ENCODE peak calls at places on chromosomes 16 and 17, in four cellular contexts. K is activated CD4-positive, alpha-beta memory T cell treated with anti-CD3 and anti-CD28 coated beads, Interleukin-2, amount 10 ng/mL, durations not matched to agents 7 days and 5 days; S is T-helper 17 cell; E is neuronal stem cell. R is an unnamed sample.
A peak's percentile ranks its signal among the peaks of the same experiment; 100 is the strongest.

GRCh38 chr17:81707725-81708646 is 4.1 kb upstream of the SLC25A10 start:
- DNase-seq in K (no peak), S (no peak), E (no peak), R (no peak)

GRCh38 chr17:6163632-6164319 is 93.6 kb downstream of the WSCD1 start:
- DNase-seq in K (no peak), S (no peak), E (no peak), R (peak; percentile 1)

GRCh38 chr16:49623501-49624266 is 232.2 kb downstream of the ZNF423 start:
- DNase-seq in K (no peak), S (no peak), E (no peak), R (no peak)

GRCh38 chr17:49515196-49515770 is 20.2 kb downstream of the NGFR start:
- DNase-seq in K (no peak), S (no peak), E (peak; percentile 57), R (peak; percentile 87)

GRCh38 chr17:9805769-9806168 is 14.4 kb upstream of the DHRS7C start:
- DNase-seq in K (no peak), S (no peak), E (no peak), R (no peak)

GRCh38 chr16:61654962-61655361 is 381.3 kb downstream of the CDH8 start:
- DNase-seq in K (no peak), S (no peak), E (no peak), R (no peak)

GRCh38 chr17:44673893-44674292 is 15.7 kb downstream of the CCDC43 start:
- DNase-seq in K (no peak), S (no peak), E (no peak), R (no peak)

GRCh38 chr17:13568746-13569739 is 32.7 kb downstream of the HS3ST3A1 start:
- DNase-seq in K (no peak), S (no peak), E (no peak), R (peak; percentile 17)

GRCh38 chr16:50340578-50340977 is 28.2 kb downstream of the BRD7 start:
- DNase-seq in K (no peak), S (no peak), E (no peak), R (no peak)

GRCh38 chr16:9844361-9844760 is 337.9 kb downstream of the GRIN2A start:
- DNase-seq in K (no peak), S (no peak), E (no peak), R (no peak)

GRCh38 chr16:11254913-11255736 is 879 bp downstream of the SOCS1 start:
- DNase-seq in K (peak; percentile 68), S (peak; percentile 63), E (peak; percentile 42), R (peak; percentile 62)

GRCh38 chr16:7775072-7775488 is 442.4 kb downstream of the RBFOX1 start:
- DNase-seq in K (no peak), S (no peak), E (no peak), R (no peak)

GRCh38 chr16:87571868-87572244 is 30.5 kb upstream of the JPH3 start:
- DNase-seq in K (no peak), S (no peak), E (no peak), R (no peak)

GRCh38 chr16:79380990-79381389 is 219.5 kb downstream of the MAF start:
- DNase-seq in K (peak; percentile 18), S (no peak), E (no peak), R (no peak)

GRCh38 chr16:450800-451512 is 25.5 kb downstream of the RAB11FIP3 start:
- DNase-seq in K (no peak), S (no peak), E (no peak), R (no peak)

GRCh38 chr17:56292010-56292409 is 138.7 kb downstream of the ANKFN1 start:
- DNase-seq in K (no peak), S (no peak), E (no peak), R (no peak)

GRCh38 chr17:4297351-4297750 is 33.6 kb upstream of the ANKFY1 start:
- DNase-seq in K (no peak), S (no peak), E (no peak), R (no peak)

GRCh38 chr17:55266051-55266957 is 1.5 kb downstream of the HLF start:
- DNase-seq in K (no peak), S (peak; percentile 7), E (no peak), R (no peak)

GRCh38 chr17:45200701-45201100 is 21.0 kb upstream of the FMNL1 start:
- DNase-seq in K (no peak), S (no peak), E (no peak), R (peak; percentile 70)

GRCh38 chr17:81349397-81350319 is 45.6 kb upstream of the BAHCC1 start:
- DNase-seq in K (no peak), S (no peak), E (no peak), R (peak; percentile 23)

GRCh38 chr17:7315570-7316243 is 547 bp upstream of the GPS2 start:
- DNase-seq in K (no peak), S (no peak), E (no peak), R (no peak)

GRCh38 chr17:30433514-30433913 is 43.7 kb upstream of the GOSR1 start:
- DNase-seq in K (no peak), S (no peak), E (no peak), R (peak; percentile 95)

GRCh38 chr17:39845052-39845976 is 18.8 kb downstream of the IKZF3 start:
- DNase-seq in K (no peak), S (no peak), E (no peak), R (no peak)

GRCh38 chr17:45081046-45081703 is 20.1 kb downstream of the NMT1 start:
- DNase-seq in K (no peak), S (no peak), E (no peak), R (no peak)

GRCh38 chr16:88737298-88738166 is 31.2 kb downstream of the CTU2 start:
- DNase-seq in K (peak; percentile 77), S (peak; percentile 60), E (peak; percentile 69), R (peak; percentile 86)

GRCh38 chr16:84699147-84699711 is 571 bp upstream of the USP10 start:
- DNase-seq in K (no peak), S (no peak), E (no peak), R (no peak)

GRCh38 chr17:45722161-45722560 is 62.0 kb upstream of the CRHR1 start:
- DNase-seq in K (no peak), S (no peak), E (no peak), R (peak; percentile 7)

GRCh38 chr16:87043273-87044030 is 273.7 kb downstream of the C16orf95 start:
- DNase-seq in K (no peak), S (no peak), E (no peak), R (peak; percentile 21)

GRCh38 chr17:17749921-17750320 is 68.7 kb downstream of the RAI1 start:
- DNase-seq in K (peak; percentile 70), S (peak; percentile 33), E (peak; percentile 76), R (peak; percentile 76)

GRCh38 chr17:7781467-7781866 is 52.5 kb upstream of the KDM6B start:
- DNase-seq in K (no peak), S (no peak), E (no peak), R (peak; percentile 32)

GRCh38 chr17:385195-385835 is 32.7 kb upstream of the RPH3AL start:
- DNase-seq in K (no peak), S (no peak), E (peak; percentile 47), R (peak; percentile 28)

GRCh38 chr16:26111900-26112299 is 420.1 kb downstream of the HS3ST4 start:
- DNase-seq in K (no peak), S (no peak), E (no peak), R (peak; percentile 35)

GRCh38 chr17:45314761-45315549 is 1.9 kb downstream of the MAP3K14 start:
- DNase-seq in K (no peak), S (no peak), E (no peak), R (no peak)

GRCh38 chr16:30375830-30376229 is 1.2 kb downstream of the MYL11 start:
- DNase-seq in K (no peak), S (no peak), E (no peak), R (no peak)

GRCh38 chr17:67994827-67995567 is 1.3 kb downstream of the C17orf58 start:
- DNase-seq in K (no peak), S (no peak), E (peak; percentile 4), R (peak; percentile 71)

GRCh38 chr17:31752570-31752969 is 106.5 kb downstream of the COPRS start:
- DNase-seq in K (no peak), S (no peak), E (no peak), R (no peak)

GRCh38 chr16:51328708-51329107 is 177.6 kb upstream of the SALL1 start:
- DNase-seq in K (no peak), S (no peak), E (no peak), R (no peak)

GRCh38 chr16:82185012-82185411 is 15.0 kb upstream of the MPHOSPH6 start:
- DNase-seq in K (no peak), S (no peak), E (no peak), R (no peak)